ENCODE peak calls at places on chromosomes 1 and 21, in four cellular contexts. D is Panc1, A is osteoblast, O is bronchial epithelial cell. U is an unnamed sample.

GRCh38 chr1:230972855-230973271 is 5.8 kb downstream of the TTC13 start:
- DNase-seq in A (peak), O (no peak), D (no peak), U (no peak)

GRCh38 chr1:23530089-23530749 is 814 bp downstream of the E2F2 start:
- DNase-seq in D (no peak), O (no peak), A (peak), U (no peak)

GRCh38 chr1:12433323-12434053 is 184.5 kb downstream of the DHRS3 start:
- DNase-seq in D (no peak), A (no peak), O (no peak), U (peak)

GRCh38 chr1:3372317-3372716 is 82.1 kb upstream of the ARHGEF16 start:
- DNase-seq in O (no peak), D (no peak), A (no peak), U (no peak)

GRCh38 chr1:198902616-198903140 is 263.8 kb downstream of the PTPRC start:
- DNase-seq in O (peak), A (no peak), D (no peak), U (no peak)

GRCh38 chr1:155002479-155003226 is at the start of gene ZBTB7B:
- DNase-seq in O (no peak), A (peak), D (no peak), U (no peak)

GRCh38 chr1:85278853-85279314 is 2.5 kb upstream of the BCL10 start:
- DNase-seq in A (peak), O (peak), D (peak), U (no peak)

GRCh38 chr1:226983247-226983997 is 43.3 kb downstream of the COQ8A start:
- DNase-seq in A (no peak), O (no peak), D (no peak), U (peak)

GRCh38 chr21:20997308-20997632 is 939 bp upstream of the NCAM2 start:
- DNase-seq in O (no peak), D (no peak), A (no peak), U (no peak)

GRCh38 chr1:41955461-41956159 is 36.9 kb upstream of the HIVEP3 start:
- DNase-seq in O (peak), A (peak), D (peak), U (no peak)

GRCh38 chr1:13761883-13762282 is 61.9 kb downstream of the PRDM2 start:
- DNase-seq in A (no peak), D (no peak), O (no peak), U (no peak)

GRCh38 chr1:25922633-25923567 is 16.7 kb upstream of the STMN1 start:
- DNase-seq in O (no peak), D (no peak), A (no peak), U (peak)

GRCh38 chr1:33960496-33960895 is 96.6 kb downstream of the HMGB4 start:
- DNase-seq in D (no peak), A (no peak), O (no peak), U (no peak)

GRCh38 chr1:183697814-183698590 is 44.9 kb upstream of the APOBEC4 start:
- DNase-seq in O (no peak), D (no peak), A (no peak), U (no peak)

GRCh38 chr1:10107985-10108663 is 75.4 kb downstream of the UBE4B start:
- DNase-seq in D (peak), A (peak), O (peak), U (no peak)

GRCh38 chr1:115251856-115252255 is 86.2 kb downstream of the NGF start:
- DNase-seq in D (no peak), O (peak), A (peak), U (no peak)

GRCh38 chr1:203274603-203275381 is 30.5 kb upstream of the BTG2 start:
- DNase-seq in D (no peak), A (no peak), O (peak), U (peak)

GRCh38 chr1:43880604-43881003 is 53.0 kb upstream of the ARTN start:
- DNase-seq in A (peak), O (no peak), D (no peak), U (no peak)

GRCh38 chr1:26799479-26800133 is 11.9 kb downstream of the PIGV start:
- DNase-seq in A (peak), D (no peak), O (peak), U (no peak)

GRCh38 chr1:28971980-28972771 is 57.8 kb downstream of the EPB41 start:
- DNase-seq in A (peak), O (peak), D (peak), U (no peak)

GRCh38 chr1:25786887-25787286 is 13.1 kb upstream of the SELENON start:
- DNase-seq in O (peak), A (peak), D (no peak), U (no peak)

GRCh38 chr1:156897078-156897825 is 3.7 kb downstream of the PEAR1 start:
- DNase-seq in A (peak), D (no peak), O (peak), U (no peak)

GRCh38 chr1:203669739-203670138 is 43.1 kb downstream of the ATP2B4 start:
- DNase-seq in O (no peak), D (no peak), A (peak), U (no peak)

GRCh38 chr1:1340185-1340584 is 9.0 kb downstream of the DVL1 start:
- DNase-seq in O (no peak), D (no peak), A (no peak), U (no peak)

GRCh38 chr1:228976316-228976715 is 241.0 kb downstream of the RHOU start:
- DNase-seq in D (no peak), O (no peak), A (no peak), U (no peak)

GRCh38 chr1:96039910-96040309 is 681.7 kb upstream of the PTBP2 start:
- DNase-seq in O (no peak), D (no peak), A (no peak), U (no peak)

GRCh38 chr1:200837931-200838571 is 34.7 kb upstream of the GPR25 start:
- DNase-seq in D (no peak), O (peak), A (no peak), U (no peak)

GRCh38 chr1:194447635-194448034 is 1261.2 kb upstream of the B3GALT2 start:
- DNase-seq in D (no peak), O (peak), A (no peak), U (no peak)

GRCh38 chr1:233114159-233114558 is 163.7 kb downstream of the NTPCR start:
- DNase-seq in O (peak), D (no peak), A (no peak), U (no peak)

GRCh38 chr1:30471307-30471706 is 252.1 kb downstream of the MATN1 start:
- DNase-seq in A (no peak), O (no peak), D (no peak), U (peak)

GRCh38 chr1:243433737-243434370 is 178.0 kb downstream of the SDCCAG8 start:
- DNase-seq in A (peak), O (no peak), D (no peak), U (no peak)

GRCh38 chr21:37903396-37903795 is 12.9 kb downstream of the KCNJ6 start:
- DNase-seq in O (no peak), D (no peak), A (no peak), U (no peak)

U was measured in posterior vena cava.